ENCODE peak calls at places on chromosomes 2 and 18, in nine cellular contexts. Y is activated CD8-positive, alpha-beta memory T cell treated with anti-CD3 and anti-CD28 coated beads for 1 hour; K is left ventricle myocardium superior; X is LoVo; J is NCI-H1105; E is fibroblast of the aortic adventitia; S is M059J; F is KG1; L is hepatocyte. B is an unnamed sample.
A peak's percentile ranks its signal among the peaks of the same experiment; 100 is the strongest.

GRCh38 chr2:17223171-17223570 is 295.1 kb downstream of the RAD51AP2 start:
- DNase-seq in Y (no peak), K (no peak), X (no peak), J (no peak), E (no peak), S (no peak), F (no peak), L (no peak), B (no peak)

GRCh38 chr2:169395821-169396374 is 33.6 kb upstream of the LRP2 start:
- DNase-seq in Y (no peak), K (no peak), X (no peak), J (no peak), E (no peak), S (no peak), F (no peak), L (no peak), B (no peak)

GRCh38 chr18:76505611-76506010 is 10.6 kb upstream of the ZNF516 start:
- DNase-seq in Y (no peak), K (no peak), X (no peak), J (no peak), E (peak; percentile 31), S (no peak), F (no peak), L (no peak), B (no peak)

GRCh38 chr2:18413794-18414396 is 146.6 kb downstream of the RDH14 start:
- DNase-seq in Y (no peak), K (no peak), X (peak; percentile 8), J (no peak), E (peak; percentile 92), S (peak; percentile 84), F (no peak), L (peak; percentile 50), B (peak; percentile 41)

GRCh38 chr18:34592961-34593382 is 117.1 kb upstream of the DTNA start:
- DNase-seq in Y (no peak), K (peak; percentile 69), X (no peak), J (no peak), E (peak; percentile 73), S (peak; percentile 35), F (no peak), L (peak; percentile 64), B (peak; percentile 16)

GRCh38 chr2:128278979-128279378 is 39.7 kb downstream of the HS6ST1 start:
- DNase-seq in Y (no peak), K (peak; percentile 11), X (no peak), J (no peak), E (no peak), S (no peak), F (no peak), L (no peak), B (no peak)

GRCh38 chr2:199955007-199955338 is 318 bp downstream of the TYW5 start:
- DNase-seq in Y (no peak), K (no peak), X (no peak), J (no peak), E (no peak), S (no peak), F (peak; percentile 90), L (no peak), B (no peak)

GRCh38 chr2:238370482-238371372 is 50.4 kb downstream of the TRAF3IP1 start:
- DNase-seq in Y (peak; percentile 16), K (peak; percentile 70), X (no peak), J (peak; percentile 21), E (peak; percentile 87), S (peak; percentile 36), F (no peak), L (peak; percentile 84), B (peak; percentile 32)

GRCh38 chr2:196259507-196260481 is 88.4 kb upstream of the STK17B start:
- DNase-seq in Y (no peak), K (no peak), X (peak; percentile 50), J (no peak), E (peak; percentile 92), S (peak; percentile 84), F (no peak), L (peak; percentile 30), B (no peak)

GRCh38 chr18:78601349-78601748 is 378.3 kb upstream of the SALL3 start:
- DNase-seq in Y (no peak), K (no peak), X (no peak), J (no peak), E (no peak), S (no peak), F (no peak), L (no peak), B (no peak)

GRCh38 chr2:230140667-230141066 is 71.9 kb upstream of the SLC16A14 start:
- DNase-seq in Y (no peak), K (no peak), X (no peak), J (no peak), E (no peak), S (no peak), F (no peak), L (no peak), B (no peak)

GRCh38 chr2:232890896-232891601 is 21.0 kb downstream of the SNORC start:
- DNase-seq in Y (no peak), K (no peak), X (no peak), J (no peak), E (no peak), S (peak; percentile 73), F (no peak), L (peak; percentile 62), B (no peak)

GRCh38 chr18:34956663-34957062 is 84.5 kb upstream of the MAPRE2 start:
- DNase-seq in Y (no peak), K (no peak), X (no peak), J (no peak), E (no peak), S (peak; percentile 55), F (no peak), L (no peak), B (peak; percentile 21)

GRCh38 chr18:68847219-68847860 is 49.5 kb downstream of the CCDC102B start:
- DNase-seq in Y (no peak), K (no peak), X (peak; percentile 24), J (peak; percentile 9), E (peak; percentile 66), S (peak; percentile 32), F (peak; percentile 5), L (peak; percentile 16), B (peak; percentile 11)

GRCh38 chr2:219149667-219150066 is 10.9 kb downstream of the NHEJ1 start:
- DNase-seq in Y (no peak), K (no peak), X (no peak), J (peak; percentile 2), E (no peak), S (peak; percentile 41), F (no peak), L (no peak), B (no peak)